ENCODE peak calls at places on chromosomes 2 and 18, in seven cellular contexts. D, J, R, V, N, A and M are unnamed samples.

GRCh38 chr2:202376460-202377307 is 557 bp downstream of the BMPR2 start:
- DNase-seq in D (no peak), J (peak), R (peak), V (peak), N (peak), A (peak), M (peak)

GRCh38 chr2:201452058-201452736 is 657 bp downstream of the STRADB start:
- DNase-seq in D (no peak), J (no peak), R (no peak), V (no peak), N (no peak), A (peak), M (no peak)

GRCh38 chr2:200747668-200748618 is 63.8 kb upstream of the BZW1 start:
- DNase-seq in D (no peak), J (no peak), R (no peak), V (no peak), N (no peak), A (no peak), M (no peak)

GRCh38 chr18:76839395-76839794 is 17.0 kb downstream of the ZNF236 start:
- DNase-seq in D (no peak), J (no peak), R (no peak), V (no peak), N (no peak), A (no peak), M (no peak)

GRCh38 chr18:36942264-36942663 is 113.3 kb downstream of the KIAA1328 start:
- DNase-seq in D (no peak), J (no peak), R (no peak), V (no peak), N (no peak), A (no peak), M (no peak)

GRCh38 chr2:173079141-173079540 is 3.5 kb downstream of the MAP3K20 start:
- DNase-seq in D (no peak), J (no peak), R (no peak), V (no peak), N (no peak), A (no peak), M (no peak)

GRCh38 chr2:20914087-20914486 is 91.2 kb upstream of the LDAH start:
- DNase-seq in D (no peak), J (no peak), R (no peak), V (no peak), N (no peak), A (no peak), M (no peak)

GRCh38 chr2:120398961-120399888 is 53.3 kb downstream of the INHBB start:
- DNase-seq in D (no peak), J (no peak), R (peak), V (no peak), N (no peak), A (no peak), M (no peak)

GRCh38 chr2:239905306-239905705 is 119.8 kb downstream of the NDUFA10 start:
- DNase-seq in D (no peak), J (no peak), R (peak), V (no peak), N (no peak), A (no peak), M (no peak)

GRCh38 chr2:121191191-121192170 is 93.5 kb downstream of the TFCP2L1 start:
- DNase-seq in D (no peak), J (no peak), R (peak), V (no peak), N (no peak), A (no peak), M (no peak)

GRCh38 chr18:75226301-75226955 is 15.8 kb downstream of the TSHZ1 start:
- DNase-seq in D (no peak), J (no peak), R (no peak), V (no peak), N (no peak), A (no peak), M (no peak)

GRCh38 chr2:95034221-95034620 is 8.7 kb downstream of the MAL start:
- DNase-seq in D (no peak), J (no peak), R (no peak), V (no peak), N (peak), A (peak), M (peak)

GRCh38 chr2:205495819-205496218 is 186.5 kb upstream of the NRP2 start:
- DNase-seq in D (no peak), J (no peak), R (no peak), V (no peak), N (no peak), A (no peak), M (no peak)

GRCh38 chr2:182587831-182588230 is 128.2 kb upstream of the DNAJC10 start:
- DNase-seq in D (peak), J (no peak), R (no peak), V (no peak), N (no peak), A (no peak), M (no peak)

GRCh38 chr2:24825883-24826800 is 32.9 kb downstream of the CENPO start:
- DNase-seq in D (no peak), J (no peak), R (peak), V (no peak), N (no peak), A (no peak), M (no peak)

GRCh38 chr2:210955591-210955990 is 399.2 kb downstream of the CPS1 start:
- DNase-seq in D (peak), J (no peak), R (no peak), V (no peak), N (no peak), A (no peak), M (no peak)

GRCh38 chr2:129806985-129807384 is 172.5 kb upstream of the RAB6C start:
- DNase-seq in D (no peak), J (no peak), R (no peak), V (no peak), N (no peak), A (no peak), M (no peak)

GRCh38 chr2:201357216-201357615 is at the start of gene FLACC1:
- DNase-seq in D (no peak), J (no peak), R (no peak), V (no peak), N (no peak), A (no peak), M (no peak)

GRCh38 chr2:42566837-42567251 is 1.6 kb upstream of the MTA3 start:
- DNase-seq in D (no peak), J (no peak), R (no peak), V (no peak), N (no peak), A (no peak), M (no peak)

GRCh38 chr18:46013484-46014189 is 46.5 kb upstream of the EPG5 start:
- DNase-seq in D (no peak), J (no peak), R (no peak), V (no peak), N (no peak), A (no peak), M (no peak)

GRCh38 chr2:214185546-214185945 is 225.3 kb upstream of the VWC2L start:
- DNase-seq in D (no peak), J (no peak), R (no peak), V (no peak), N (no peak), A (no peak), M (no peak)

GRCh38 chr2:9247786-9248185 is 41.2 kb downstream of the ASAP2 start:
- DNase-seq in D (no peak), J (no peak), R (no peak), V (no peak), N (no peak), A (no peak), M (no peak)

GRCh38 chr18:26714739-26715138 is 150.8 kb downstream of the AQP4 start:
- DNase-seq in D (no peak), J (no peak), R (no peak), V (no peak), N (no peak), A (no peak), M (no peak)

GRCh38 chr18:54173980-54174611 is 50.4 kb downstream of the MBD2 start:
- DNase-seq in D (no peak), J (no peak), R (no peak), V (no peak), N (no peak), A (no peak), M (no peak)

GRCh38 chr2:117536139-117536538 is 278.4 kb upstream of the DDX18 start:
- DNase-seq in D (no peak), J (no peak), R (no peak), V (no peak), N (no peak), A (no peak), M (no peak)